ENCODE peak calls at places on chromosome 4, in four cellular contexts. T is stimulated activated CD4-positive, alpha-beta T cell treated with anti-CD3 and anti-CD28 coated beads, TNF-alpha, amount 100 ng/mL, for 4 hours; O is ACHN; K is amniotic stem cell. V is an unnamed sample.

GRCh38 chr4:145299380-145300076 is 119.1 kb upstream of the OTUD4 start:
- DNase-seq in K (peak), T (peak), O (no peak), V (no peak)

GRCh38 chr4:105944535-105944934 is 49.3 kb downstream of the NPNT start:
- DNase-seq in T (no peak), K (peak), O (no peak), V (peak)

GRCh38 chr4:41307633-41308032 is 50.9 kb downstream of the UCHL1 start:
- DNase-seq in K (no peak), T (no peak), O (no peak), V (no peak)

GRCh38 chr4:7410470-7410869 is 24.3 kb downstream of the PSAPL1 start:
- DNase-seq in T (no peak), O (no peak), K (no peak), V (peak)

GRCh38 chr4:10180927-10181744 is 64.5 kb upstream of the WDR1 start:
- DNase-seq in T (no peak), K (no peak), O (no peak), V (no peak)

GRCh38 chr4:142567199-142567598 is 278.9 kb downstream of the INPP4B start:
- DNase-seq in T (no peak), O (no peak), K (no peak), V (peak)

GRCh38 chr4:2243682-2244380 is 1.9 kb upstream of the HAUS3 start:
- DNase-seq in K (no peak), O (peak), T (no peak), V (peak)

GRCh38 chr4:178426871-178427270 is 984.6 kb upstream of the AGA start:
- DNase-seq in T (no peak), O (no peak), K (no peak), V (no peak)

GRCh38 chr4:56908206-56909082 is 744 bp downstream of the REST start:
- DNase-seq in K (peak), T (peak), O (peak), V (peak)

GRCh38 chr4:98626350-98626749 is 32.1 kb downstream of the TSPAN5 start:
- DNase-seq in O (peak), K (peak), T (no peak), V (peak)

GRCh38 chr4:7048642-7049041 is 5.5 kb downstream of the TADA2B start:
- DNase-seq in T (no peak), K (no peak), O (no peak), V (no peak)

GRCh38 chr4:8649631-8650261 is 57.2 kb downstream of the CPZ start:
- DNase-seq in K (no peak), O (no peak), T (no peak), V (no peak)

GRCh38 chr4:5712931-5713330 is 1.9 kb downstream of the EVC start:
- DNase-seq in O (no peak), T (no peak), K (no peak), V (no peak)

GRCh38 chr4:88697113-88697512 is 516 bp downstream of the NAP1L5 start:
- DNase-seq in T (no peak), K (no peak), O (no peak), V (no peak)

GRCh38 chr4:2954358-2955185 is 8.6 kb downstream of the NOP14 start:
- DNase-seq in K (no peak), O (no peak), T (no peak), V (no peak)

GRCh38 chr4:146155152-146155724 is 20.3 kb upstream of the LSM6 start:
- DNase-seq in O (no peak), K (no peak), T (no peak), V (no peak)

GRCh38 chr4:38774181-38774580 is 8.6 kb downstream of the TLR10 start:
- DNase-seq in T (no peak), K (no peak), O (no peak), V (peak)

GRCh38 chr4:186723207-186724047 is at the start of gene FAT1:
- DNase-seq in O (peak), T (no peak), K (peak), V (peak)

GRCh38 chr4:81839347-81840042 is 367.8 kb upstream of the RASGEF1B start:
- DNase-seq in T (no peak), K (no peak), O (peak), V (no peak)

GRCh38 chr4:117324851-117325491 is 239.6 kb upstream of the TRAM1L1 start:
- DNase-seq in O (peak), T (no peak), K (peak), V (no peak)

GRCh38 chr4:177699365-177700213 is 257.4 kb upstream of the AGA start:
- DNase-seq in T (no peak), O (peak), K (no peak), V (no peak)

V was measured in cardiac muscle cell.